ENCODE peak calls at places on chromosome 20, in ten cellular contexts. C, T, P, F, R, U, Z, O, Q and A are unnamed samples.

GRCh38 chr20:24663496-24663895 is 194.1 kb downstream of the SYNDIG1 start:
- DNase-seq in Z (no peak), R (no peak), Q (no peak), P (no peak), F (no peak), C (no peak), O (no peak), T (peak), U (no peak), A (no peak)

GRCh38 chr20:63058696-63059335 is 52.1 kb upstream of the BHLHE23 start:
- DNase-seq in Z (no peak), R (no peak), O (no peak), U (no peak), F (no peak), Q (no peak), T (peak), C (peak), P (no peak), A (no peak)

GRCh38 chr20:44324343-44324742 is 12.5 kb upstream of the R3HDML start:
- DNase-seq in Z (no peak), T (no peak), U (no peak), C (no peak), F (peak), P (no peak), O (no peak), Q (no peak), R (no peak), A (no peak)

GRCh38 chr20:14336667-14337066 is 745 bp downstream of the FLRT3 start:
- DNase-seq in T (no peak), F (no peak), Z (no peak), R (no peak), Q (no peak), P (peak), C (peak), O (peak), U (no peak), A (no peak)

GRCh38 chr20:57611605-57612311 is 8.5 kb downstream of the ZBP1 start:
- DNase-seq in U (no peak), F (peak), P (no peak), C (no peak), Q (no peak), Z (no peak), R (no peak), O (no peak), T (peak), A (no peak)

GRCh38 chr20:15875446-15875845 is 697.8 kb downstream of the KIF16B start:
- DNase-seq in O (no peak), P (no peak), C (no peak), U (no peak), R (no peak), T (no peak), F (no peak), Z (no peak), Q (no peak), A (no peak)

GRCh38 chr20:36793294-36794115 is 19.9 kb upstream of the DSN1 start:
- DNase-seq in Q (no peak), Z (no peak), R (no peak), F (no peak), T (no peak), O (no peak), C (no peak), U (no peak), P (no peak), A (no peak)

GRCh38 chr20:19868383-19868782 is 110.3 kb downstream of the RIN2 start:
- DNase-seq in R (no peak), C (no peak), Q (no peak), Z (no peak), O (no peak), P (no peak), F (no peak), T (no peak), U (no peak), A (no peak)

GRCh38 chr20:61297981-61298380 is 45.9 kb downstream of the CDH4 start:
- DNase-seq in T (no peak), U (no peak), R (peak), O (peak), P (peak), Q (no peak), Z (no peak), C (no peak), F (no peak), A (no peak)

GRCh38 chr20:37640600-37641561 is 52.9 kb upstream of the CTNNBL1 start:
- DNase-seq in P (peak), U (no peak), Q (no peak), Z (no peak), R (no peak), F (no peak), C (no peak), O (peak), T (no peak), A (no peak)

GRCh38 chr20:35463455-35464300 is 8.3 kb downstream of the CEP250 start:
- DNase-seq in P (peak), T (no peak), F (peak), Q (peak), U (no peak), R (peak), O (peak), C (peak), Z (no peak), A (peak)

GRCh38 chr20:37773260-37773825 is 79.5 kb downstream of the CTNNBL1 start:
- DNase-seq in U (no peak), R (no peak), P (no peak), O (no peak), F (no peak), T (no peak), Q (no peak), C (no peak), Z (no peak), A (no peak)

GRCh38 chr20:2403291-2404052 is 22.8 kb downstream of the TGM6 start:
- DNase-seq in C (no peak), U (no peak), O (no peak), Z (no peak), P (no peak), Q (no peak), R (no peak), F (no peak), T (no peak), A (no peak)

GRCh38 chr20:63160641-63161175 is 55.2 kb downstream of the YTHDF1 start:
- DNase-seq in O (no peak), Q (no peak), U (no peak), P (no peak), Z (no peak), C (no peak), R (no peak), F (no peak), T (no peak), A (no peak)

GRCh38 chr20:61770203-61770602 is 295.5 kb downstream of the TAF4 start:
- DNase-seq in O (no peak), F (no peak), P (no peak), Z (no peak), C (no peak), Q (no peak), U (no peak), T (peak), R (no peak), A (no peak)

GRCh38 chr20:57391439-57392129 is 388 bp downstream of the RBM38 start:
- DNase-seq in O (no peak), R (no peak), U (no peak), F (peak), C (no peak), Q (peak), T (no peak), Z (no peak), P (peak), A (no peak)

GRCh38 chr20:8774412-8774811 is 294.5 kb upstream of the PLCB4 start:
- DNase-seq in U (no peak), C (no peak), Z (no peak), T (no peak), Q (no peak), F (no peak), R (no peak), P (no peak), O (peak), A (no peak)

GRCh38 chr20:11247059-11247630 is 573.3 kb upstream of the JAG1 start:
- DNase-seq in T (no peak), F (no peak), Q (no peak), O (no peak), P (no peak), U (no peak), R (no peak), Z (no peak), C (no peak), A (no peak)

GRCh38 chr20:52975024-52975732 is 3.0 kb downstream of the TSHZ2 start:
- DNase-seq in U (no peak), R (no peak), C (no peak), T (no peak), O (peak), Z (no peak), F (no peak), Q (no peak), P (no peak), A (no peak)

GRCh38 chr20:23178806-23179205 is 92.7 kb upstream of the CD93 start:
- DNase-seq in U (no peak), Z (no peak), F (no peak), Q (no peak), T (no peak), O (no peak), R (no peak), C (peak), P (no peak), A (no peak)

GRCh38 chr20:52493177-52493711 is 301.7 kb upstream of the ZFP64 start:
- DNase-seq in O (peak), P (no peak), F (no peak), C (no peak), T (no peak), Z (peak), U (no peak), R (no peak), Q (peak), A (no peak)

GRCh38 chr20:62437430-62437829 is 10.1 kb upstream of the RBBP8NL start:
- DNase-seq in Q (no peak), U (no peak), C (no peak), O (no peak), T (no peak), R (no peak), Z (no peak), P (no peak), F (no peak), A (no peak)

GRCh38 chr20:47489448-47489872 is 12.2 kb upstream of the NCOA3 start:
- DNase-seq in Q (peak), Z (no peak), F (peak), O (no peak), U (no peak), T (peak), R (no peak), C (no peak), P (no peak), A (no peak)

GRCh38 chr20:17870063-17870740 is 98.4 kb downstream of the SNX5 start:
- DNase-seq in U (no peak), R (no peak), O (peak), F (no peak), C (no peak), P (peak), Q (no peak), T (no peak), Z (no peak), A (no peak)

GRCh38 chr20:1893721-1894470 is 1.3 kb upstream of the SIRPA start:
- DNase-seq in O (peak), Z (no peak), F (no peak), Q (no peak), R (no peak), P (no peak), U (no peak), C (no peak), T (peak), A (no peak)

GRCh38 chr20:63709149-63709527 is 1.3 kb downstream of the ZGPAT start:
- DNase-seq in R (no peak), F (no peak), T (peak), C (no peak), P (no peak), Z (no peak), Q (peak), O (no peak), U (no peak), A (no peak)

GRCh38 chr20:43750774-43751166 is 24.0 kb upstream of the GTSF1L start:
- DNase-seq in C (no peak), F (no peak), Z (no peak), R (no peak), P (no peak), O (no peak), U (no peak), T (no peak), Q (peak), A (no peak)

GRCh38 chr20:10647471-10647870 is 26.3 kb downstream of the JAG1 start:
- DNase-seq in C (peak), R (no peak), O (peak), U (no peak), Z (no peak), F (peak), P (no peak), Q (no peak), T (peak), A (no peak)

GRCh38 chr20:44703183-44703925 is 11.8 kb upstream of the CCN5 start:
- DNase-seq in F (no peak), C (no peak), O (peak), T (peak), Q (no peak), P (no peak), U (no peak), R (no peak), Z (no peak), A (no peak)

GRCh38 chr20:38175221-38176030 is 10.4 kb upstream of the TGM2 start:
- DNase-seq in F (no peak), R (no peak), Z (no peak), P (no peak), C (peak), T (no peak), Q (no peak), O (no peak), U (no peak), A (no peak)

GRCh38 chr20:35049776-35050352 is 42.7 kb downstream of the TRPC4AP start:
- DNase-seq in T (no peak), F (no peak), Z (no peak), U (no peak), C (peak), O (no peak), Q (no peak), P (no peak), R (peak), A (no peak)

GRCh38 chr20:55937283-55937682 is 68.0 kb downstream of the CBLN4 start:
- DNase-seq in R (no peak), T (no peak), F (no peak), U (no peak), O (no peak), Q (no peak), P (no peak), C (no peak), Z (no peak), A (no peak)

GRCh38 chr20:48283470-48284110 is 498.3 kb upstream of the SULF2 start:
- DNase-seq in C (no peak), T (peak), R (peak), U (peak), Q (no peak), Z (peak), P (peak), F (peak), O (peak), A (no peak)

GRCh38 chr20:7897965-7898364 is 42.3 kb downstream of the HAO1 start:
- DNase-seq in C (no peak), U (no peak), P (no peak), T (no peak), Z (no peak), F (no peak), R (no peak), Q (no peak), O (no peak), A (no peak)

GRCh38 chr20:53623454-53624206 is 30.0 kb upstream of the ZNF217 start:
- DNase-seq in U (peak), R (no peak), C (peak), P (peak), T (peak), Z (no peak), O (peak), Q (peak), F (peak), A (no peak)